ENCODE peak calls at places on chromosomes 13 and 19, in nine cellular contexts. E is HT1080; O is GM23338; J is hippocampal formation; K is posterior cingulate gyrus; C is activated B cell treated with CpG ODN at 0.5 μM for 24 hours; X is dermis microvascular lymphatic vessel endothelial cell; H is activated CD4-positive, alpha-beta memory T cell treated with anti-CD3 and anti-CD28 coated beads for 36 hours; T is PC-3. Y is an unnamed sample.

GRCh38 chr19:33302175-33302973 is at the start of gene CEBPA:
- DNase-seq in E (peak), O (peak), J (peak), K (peak), C (peak), X (peak), H (peak), T (peak), Y (peak)

GRCh38 chr19:48844472-48844871 is 8.2 kb upstream of the HSD17B14 start:
- DNase-seq in E (peak), O (peak), J (no peak), K (no peak), C (no peak), X (no peak), H (no peak), T (peak), Y (no peak)

GRCh38 chr19:32743447-32743846 is 23.9 kb downstream of the TDRD12 start:
- DNase-seq in E (no peak), O (no peak), J (no peak), K (no peak), C (no peak), X (no peak), H (no peak), T (no peak), Y (no peak)

GRCh38 chr13:29908411-29908810 is 58.0 kb upstream of the UBL3 start:
- DNase-seq in E (peak), O (no peak), J (no peak), K (no peak), C (no peak), X (no peak), H (no peak), T (peak), Y (no peak)

GRCh38 chr19:1513492-1514294 is 874 bp upstream of the ADAMTSL5 start:
- DNase-seq in E (no peak), O (peak), J (no peak), K (no peak), C (peak), X (no peak), H (peak), T (peak), Y (no peak)

GRCh38 chr13:94061316-94061715 is 418.2 kb downstream of the DCT start:
- DNase-seq in E (no peak), O (no peak), J (no peak), K (no peak), C (no peak), X (no peak), H (no peak), T (no peak), Y (no peak)

GRCh38 chr13:51832471-51833152 is 12.4 kb downstream of the TMEM272 start:
- DNase-seq in E (peak), O (peak), J (no peak), K (no peak), C (no peak), X (no peak), H (peak), T (peak), Y (no peak)

GRCh38 chr19:15702590-15702930 is 25.3 kb upstream of the OR10H2 start:
- DNase-seq in E (peak), O (peak), J (no peak), K (no peak), C (no peak), X (peak), H (peak), T (peak), Y (no peak)

GRCh38 chr13:101757446-101758039 is 305.1 kb downstream of the ITGBL1 start:
- DNase-seq in E (peak), O (peak), J (peak), K (no peak), C (no peak), X (peak), H (no peak), T (peak), Y (no peak)

GRCh38 chr13:48636550-48636949 is 17.2 kb upstream of the CYSLTR2 start:
- DNase-seq in E (peak), O (no peak), J (no peak), K (no peak), C (no peak), X (no peak), H (no peak), T (no peak), Y (no peak)

GRCh38 chr13:76014618-76015315 is 378.6 kb downstream of the LMO7 start:
- DNase-seq in E (peak), O (no peak), J (no peak), K (no peak), C (no peak), X (no peak), H (no peak), T (peak), Y (no peak)

GRCh38 chr19:9850235-9850959 is 15.3 kb downstream of the PIN1 start:
- DNase-seq in E (no peak), O (peak), J (no peak), K (peak), C (no peak), X (no peak), H (no peak), T (no peak), Y (no peak)

GRCh38 chr19:5360003-5360820 is 19.6 kb upstream of the PTPRS start:
- DNase-seq in E (no peak), O (no peak), J (no peak), K (no peak), C (no peak), X (peak), H (no peak), T (peak), Y (no peak)

GRCh38 chr19:9848761-9849160 is 13.6 kb downstream of the PIN1 start:
- DNase-seq in E (no peak), O (no peak), J (no peak), K (peak), C (no peak), X (no peak), H (no peak), T (no peak), Y (no peak)

GRCh38 chr19:32407004-32407992 is 1.7 kb downstream of the DPY19L3 start:
- DNase-seq in E (peak), O (no peak), J (peak), K (peak), C (no peak), X (no peak), H (no peak), T (peak), Y (peak)

GRCh38 chr13:109844396-109844795 is 58.0 kb upstream of the IRS2 start:
- DNase-seq in E (peak), O (peak), J (no peak), K (no peak), C (no peak), X (no peak), H (no peak), T (peak), Y (no peak)

GRCh38 chr13:52411629-52412028 is 5.7 kb upstream of the THSD1 start:
- DNase-seq in E (peak), O (no peak), J (no peak), K (no peak), C (no peak), X (no peak), H (peak), T (peak), Y (no peak)

GRCh38 chr19:5926641-5927438 is 12.8 kb downstream of the CAPS start:
- DNase-seq in E (no peak), O (no peak), J (no peak), K (no peak), C (no peak), X (no peak), H (no peak), T (no peak), Y (no peak)

GRCh38 chr13:106109391-106109791 is 426.1 kb downstream of the EFNB2 start:
- DNase-seq in E (no peak), O (no peak), J (no peak), K (no peak), C (no peak), X (no peak), H (no peak), T (no peak), Y (no peak)

GRCh38 chr13:112956516-112957294 is 12.3 kb upstream of the MCF2L start:
- DNase-seq in E (no peak), O (no peak), J (no peak), K (peak), C (no peak), X (no peak), H (no peak), T (no peak), Y (no peak)

GRCh38 chr13:109357751-109358150 is 428.6 kb downstream of the IRS2 start:
- DNase-seq in E (no peak), O (no peak), J (no peak), K (no peak), C (no peak), X (no peak), H (no peak), T (no peak), Y (no peak)

GRCh38 chr13:112814905-112815585 is 125.2 kb downstream of the ATP11A start:
- DNase-seq in E (peak), O (no peak), J (no peak), K (no peak), C (no peak), X (no peak), H (no peak), T (peak), Y (no peak)